ENCODE peak calls at places on chromosome 21, in eight cellular contexts. One of them, this sample, is unnamed.

GRCh38 chr21:41361786-41362604 is at the start of gene MX2:
- DNase-seq in NCI-H345: no peak
- DNase-seq in caudate nucleus: no peak
- DNase-seq in GM23338: no peak
- DNase-seq in NCI-H1417: peak; percentile 18
- DNase-seq in fibroblast of lung: peak; percentile 83
- DNase-seq in stromal cell of bone marrow: peak; percentile 68
- DNase-seq in effector memory CD4-positive, alpha-beta T cell: peak; percentile 70
- DNase-seq in this sample: no peak

GRCh38 chr21:41761211-41762181 is 5.4 kb downstream of the RIPK4 start:
- DNase-seq in fibroblast of lung: no peak
- DNase-seq in caudate nucleus: no peak
- DNase-seq in effector memory CD4-positive, alpha-beta T cell: no peak
- DNase-seq in NCI-H345: no peak
- DNase-seq in stromal cell of bone marrow: no peak
- DNase-seq in NCI-H1417: peak; percentile 90
- DNase-seq in GM23338: peak; percentile 66
- DNase-seq in this sample: no peak

GRCh38 chr21:38956791-38957571 is 151.3 kb downstream of the ETS2 start:
- DNase-seq in stromal cell of bone marrow: no peak
- DNase-seq in caudate nucleus: no peak
- DNase-seq in NCI-H1417: peak; percentile 99
- DNase-seq in NCI-H345: peak; percentile 98
- DNase-seq in fibroblast of lung: no peak
- DNase-seq in effector memory CD4-positive, alpha-beta T cell: no peak
- DNase-seq in GM23338: no peak
- DNase-seq in this sample: no peak

GRCh38 chr21:16108561-16109070 is 378.8 kb downstream of the USP25 start:
- DNase-seq in effector memory CD4-positive, alpha-beta T cell: no peak
- DNase-seq in NCI-H345: no peak
- DNase-seq in GM23338: no peak
- DNase-seq in fibroblast of lung: no peak
- DNase-seq in caudate nucleus: no peak
- DNase-seq in stromal cell of bone marrow: no peak
- DNase-seq in NCI-H1417: no peak
- DNase-seq in this sample: no peak

GRCh38 chr21:16320110-16320509 is 590.3 kb downstream of the USP25 start:
- DNase-seq in effector memory CD4-positive, alpha-beta T cell: no peak
- DNase-seq in fibroblast of lung: no peak
- DNase-seq in caudate nucleus: no peak
- DNase-seq in GM23338: no peak
- DNase-seq in NCI-H1417: no peak
- DNase-seq in stromal cell of bone marrow: no peak
- DNase-seq in NCI-H345: no peak
- DNase-seq in this sample: no peak

GRCh38 chr21:15908187-15908586 is 178.4 kb downstream of the USP25 start:
- DNase-seq in NCI-H1417: no peak
- DNase-seq in caudate nucleus: no peak
- DNase-seq in fibroblast of lung: no peak
- DNase-seq in NCI-H345: no peak
- DNase-seq in effector memory CD4-positive, alpha-beta T cell: no peak
- DNase-seq in stromal cell of bone marrow: no peak
- DNase-seq in GM23338: no peak
- DNase-seq in this sample: no peak

GRCh38 chr21:41210405-41211040 is 42.6 kb downstream of the BACE2 start:
- DNase-seq in fibroblast of lung: no peak
- DNase-seq in stromal cell of bone marrow: no peak
- DNase-seq in NCI-H345: no peak
- DNase-seq in NCI-H1417: no peak
- DNase-seq in caudate nucleus: no peak
- DNase-seq in effector memory CD4-positive, alpha-beta T cell: no peak
- DNase-seq in GM23338: peak; percentile 41
- DNase-seq in this sample: no peak

GRCh38 chr21:43273708-43274021 is 104.9 kb downstream of the CRYAA start:
- DNase-seq in effector memory CD4-positive, alpha-beta T cell: no peak
- DNase-seq in fibroblast of lung: no peak
- DNase-seq in NCI-H1417: no peak
- DNase-seq in stromal cell of bone marrow: no peak
- DNase-seq in GM23338: no peak
- DNase-seq in caudate nucleus: no peak
- DNase-seq in NCI-H345: no peak
- DNase-seq in this sample: no peak

GRCh38 chr21:14308234-14308633 is 74.7 kb downstream of the HSPA13 start:
- DNase-seq in stromal cell of bone marrow: no peak
- DNase-seq in NCI-H1417: no peak
- DNase-seq in fibroblast of lung: no peak
- DNase-seq in NCI-H345: no peak
- DNase-seq in effector memory CD4-positive, alpha-beta T cell: no peak
- DNase-seq in GM23338: no peak
- DNase-seq in caudate nucleus: no peak
- DNase-seq in this sample: no peak

GRCh38 chr21:44017601-44018000 is 5.5 kb downstream of the TRAPPC10 start:
- DNase-seq in caudate nucleus: no peak
- DNase-seq in NCI-H345: no peak
- DNase-seq in effector memory CD4-positive, alpha-beta T cell: no peak
- DNase-seq in stromal cell of bone marrow: no peak
- DNase-seq in GM23338: no peak
- DNase-seq in NCI-H1417: no peak
- DNase-seq in fibroblast of lung: no peak
- DNase-seq in this sample: no peak

GRCh38 chr21:14567557-14568279 is 21.6 kb upstream of the SAMSN1 start:
- DNase-seq in GM23338: no peak
- DNase-seq in fibroblast of lung: no peak
- DNase-seq in NCI-H345: no peak
- DNase-seq in caudate nucleus: no peak
- DNase-seq in stromal cell of bone marrow: no peak
- DNase-seq in effector memory CD4-positive, alpha-beta T cell: no peak
- DNase-seq in NCI-H1417: no peak
- DNase-seq in this sample: no peak